ENCODE peak calls at places on chromosomes 11 and 22, in eight cellular contexts. O is breast epithelium, Y is K562, X is HL-60, K is prostate gland, S is H1, V is endothelial cell of umbilical vein, T is Panc1. L is an unnamed sample.

GRCh38 chr11:126452718-126453117 is 97.2 kb downstream of the ST3GAL4 start:
- DNase-seq in O (no peak), Y (no peak), X (no peak), K (peak; percentile 15), S (no peak), V (no peak), T (no peak), L (no peak)

GRCh38 chr11:75582935-75583709 is 21.1 kb downstream of the SERPINH1 start:
- DNase-seq in O (peak; percentile 39), Y (peak; percentile 75), X (no peak), K (no peak), S (peak; percentile 88), V (peak; percentile 84), T (no peak), L (peak; percentile 87)

GRCh38 chr11:74169736-74170458 is 905 bp downstream of the C2CD3 start:
- DNase-seq in O (no peak), Y (no peak), X (peak; percentile 5), K (no peak), S (no peak), V (peak; percentile 4), T (no peak), L (no peak)

GRCh38 chr11:17343907-17344306 is 7.7 kb upstream of the NCR3LG1 start:
- DNase-seq in O (no peak), Y (no peak), X (no peak), K (no peak), S (no peak), V (no peak), T (no peak), L (no peak)

GRCh38 chr11:14075118-14075601 is 112.6 kb downstream of the SPON1 start:
- DNase-seq in O (no peak), Y (no peak), X (no peak), K (no peak), S (no peak), V (no peak), T (no peak), L (no peak)

GRCh38 chr11:16780698-16781550 is 42.5 kb downstream of the C11orf58 start:
- DNase-seq in O (no peak), Y (no peak), X (no peak), K (no peak), S (no peak), V (no peak), T (no peak), L (no peak)

GRCh38 chr11:20933086-20933485 is 263.7 kb downstream of the NELL1 start:
- DNase-seq in O (no peak), Y (no peak), X (no peak), K (no peak), S (no peak), V (no peak), T (no peak), L (no peak)

GRCh38 chr11:129696309-129696989 is 119.2 kb upstream of the TMEM45B start:
- DNase-seq in O (no peak), Y (no peak), X (no peak), K (no peak), S (no peak), V (no peak), T (no peak), L (no peak)

GRCh38 chr22:43377486-43377995 is 34.3 kb upstream of the MPPED1 start:
- DNase-seq in O (no peak), Y (no peak), X (no peak), K (no peak), S (no peak), V (peak; percentile 16), T (no peak), L (no peak)

GRCh38 chr22:33883961-33884808 is 36.1 kb downstream of the LARGE1 start:
- DNase-seq in O (no peak), Y (no peak), X (no peak), K (no peak), S (no peak), V (no peak), T (no peak), L (no peak)

GRCh38 chr11:62539238-62539925 is 7.2 kb downstream of the AHNAK start:
- DNase-seq in O (no peak), Y (peak; percentile 36), X (peak; percentile 31), K (no peak), S (peak; percentile 45), V (peak; percentile 65), T (no peak), L (peak; percentile 93)

DNA sequence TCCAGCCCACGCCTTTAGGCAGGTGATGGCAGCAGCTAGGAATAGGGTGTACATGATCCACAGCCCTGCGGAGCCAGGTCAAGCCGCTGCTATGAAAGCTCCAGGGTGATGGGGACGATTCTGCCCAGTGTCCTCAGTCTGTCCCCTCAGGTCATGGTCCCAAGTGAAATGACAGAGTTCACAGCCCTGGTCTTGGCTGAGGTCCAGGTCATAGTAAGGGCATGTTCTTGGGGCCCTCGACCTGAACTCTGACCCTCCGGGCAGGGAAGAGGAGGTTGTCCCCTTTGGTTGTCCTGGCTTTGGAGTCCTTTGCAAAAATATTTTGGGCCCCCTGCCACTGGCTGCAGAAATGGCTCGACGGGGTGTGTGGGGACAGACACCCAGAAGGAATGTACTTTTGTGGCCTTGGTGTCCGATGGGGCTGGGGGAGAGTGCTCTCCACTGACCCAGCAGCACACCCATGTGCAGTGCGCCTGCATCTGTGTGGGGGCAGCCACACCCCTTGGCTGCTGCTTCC is 7.3 kb downstream of the C22orf31 start:
- DNase-seq in O (no peak), Y (no peak), X (no peak), K (no peak), S (no peak), V (no peak), T (no peak), L (peak; percentile 50)
- TF ChIP-seq POLR2AphosphoS5 in O (no peak), Y (no peak), X (no peak), K (no peak), S (no peak), V (no peak), T (no peak), L (no peak)

DNA sequence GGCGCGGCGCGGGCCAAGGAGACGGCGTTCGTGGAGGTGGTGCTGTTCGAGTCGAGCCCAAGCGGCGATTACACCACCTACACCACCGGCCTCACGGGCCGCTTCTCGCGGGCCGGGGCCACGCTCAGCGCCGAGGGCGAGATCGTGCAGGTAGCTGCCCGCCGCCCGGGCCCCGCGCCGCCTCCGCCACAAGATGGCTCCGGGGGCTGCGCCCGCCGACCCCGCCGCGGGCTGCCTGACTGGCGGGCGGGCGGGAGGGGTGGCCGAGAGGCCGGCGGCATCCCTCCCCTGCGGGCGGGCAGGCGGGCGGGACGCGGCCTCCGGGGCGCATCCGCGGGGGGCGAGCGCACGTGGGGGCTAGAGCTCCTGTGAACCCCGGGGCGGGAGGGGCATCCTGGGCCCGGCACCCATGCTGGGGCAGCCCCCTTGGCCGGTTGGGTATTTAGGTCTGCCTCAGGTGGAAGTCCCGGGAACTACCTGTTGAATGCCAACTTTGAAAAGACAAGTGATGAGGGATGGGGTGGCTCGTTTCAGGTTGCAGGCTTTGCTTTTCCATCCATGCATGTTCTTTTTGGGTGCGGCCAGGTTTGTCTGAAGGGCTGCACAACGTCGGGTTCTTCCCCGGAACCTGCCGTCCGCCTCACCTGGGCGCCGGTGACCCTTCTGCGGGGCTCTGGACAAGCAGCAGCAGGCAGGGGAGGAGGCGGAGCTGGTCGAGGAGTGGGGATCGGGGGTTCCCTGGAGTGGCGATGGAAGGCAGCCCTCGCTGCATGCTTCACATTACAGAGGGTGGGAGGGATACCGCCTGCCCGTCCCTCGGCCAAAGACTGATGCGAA is 763 bp downstream of the ZNRF3 start:
- DNase-seq in O (peak; percentile 44), Y (peak; percentile 47), X (peak; percentile 11), K (peak; percentile 27), S (peak; percentile 79), V (peak; percentile 27), T (no peak), L (peak; percentile 77)
- TF ChIP-seq CTCF in O (no peak), Y (no peak), X (no peak), K (no peak), S (peak; percentile 34), V (no peak), T (no peak), L (no peak)

DNA sequence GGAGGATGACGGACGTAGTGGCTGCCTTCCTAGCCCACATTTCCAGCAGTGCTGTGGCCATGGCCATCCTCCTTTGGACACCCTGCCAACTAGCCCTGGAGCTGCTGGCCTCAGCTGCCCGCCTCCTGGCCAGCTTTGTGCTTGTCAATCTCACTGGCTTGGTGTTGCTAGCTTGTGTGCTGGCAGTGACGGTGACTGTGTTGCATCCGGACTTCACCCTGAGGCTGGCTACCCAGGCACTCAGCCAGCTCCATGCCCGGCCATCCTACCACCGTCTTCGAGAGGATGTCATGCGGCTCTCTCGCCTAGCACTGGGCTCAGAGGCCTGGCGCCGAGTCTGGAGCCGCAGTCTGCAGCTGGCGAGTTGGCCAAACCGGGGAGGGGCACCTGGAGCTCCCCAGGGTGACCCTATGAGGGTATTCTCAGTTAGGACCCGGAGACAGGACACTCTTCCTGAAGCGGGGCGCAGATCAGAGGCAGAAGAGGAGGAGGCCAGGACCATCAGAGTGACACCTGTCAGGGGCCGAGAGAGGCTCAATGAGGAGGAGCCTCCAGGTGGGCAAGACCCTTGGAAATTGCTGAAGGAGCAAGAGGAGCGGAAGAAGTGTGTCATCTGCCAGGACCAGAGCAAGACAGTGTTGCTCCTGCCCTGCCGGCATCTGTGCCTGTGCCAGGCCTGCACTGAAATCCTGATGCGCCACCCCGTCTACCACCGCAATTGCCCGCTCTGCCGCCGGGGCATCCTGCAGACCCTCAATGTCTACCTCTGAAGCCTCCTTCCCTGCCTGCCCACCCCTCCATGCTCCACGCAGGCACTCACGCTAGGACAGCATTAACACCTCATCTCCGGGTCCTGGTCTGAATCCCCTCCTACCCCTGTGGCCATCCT is 1.6 kb downstream of the RNF26 start:
- DNase-seq in O (peak; percentile 37), Y (no peak), X (no peak), K (no peak), S (no peak), V (no peak), T (no peak), L (no peak)
- H3K4me3 ChIP-seq in O (no peak overlapping the region), Y (peak overlapping the region; percentile 61), X (no peak overlapping the region), K (no peak overlapping the region), S (peak overlapping the region; percentile 96), V (no peak overlapping the region), T (peak overlapping the region; percentile 84), L (no peak overlapping the region)

GRCh38 chr11:34651551-34651950 is 30.7 kb downstream of the EHF start:
- DNase-seq in O (no peak), Y (peak; percentile 42), X (no peak), K (no peak), S (no peak), V (peak; percentile 16), T (no peak), L (no peak)

GRCh38 chr11:34647532-34647931 is 26.6 kb downstream of the EHF start:
- DNase-seq in O (no peak), Y (no peak), X (no peak), K (no peak), S (no peak), V (no peak), T (no peak), L (no peak)

GRCh38 chr11:34650528-34650927 is 29.6 kb downstream of the EHF start:
- DNase-seq in O (peak; percentile 57), Y (no peak), X (peak; percentile 65), K (no peak), S (no peak), V (no peak), T (no peak), L (no peak)

GRCh38 chr11:34648036-34648435 is 27.1 kb downstream of the EHF start:
- DNase-seq in O (no peak), Y (no peak), X (no peak), K (no peak), S (no peak), V (no peak), T (no peak), L (no peak)

DNA sequence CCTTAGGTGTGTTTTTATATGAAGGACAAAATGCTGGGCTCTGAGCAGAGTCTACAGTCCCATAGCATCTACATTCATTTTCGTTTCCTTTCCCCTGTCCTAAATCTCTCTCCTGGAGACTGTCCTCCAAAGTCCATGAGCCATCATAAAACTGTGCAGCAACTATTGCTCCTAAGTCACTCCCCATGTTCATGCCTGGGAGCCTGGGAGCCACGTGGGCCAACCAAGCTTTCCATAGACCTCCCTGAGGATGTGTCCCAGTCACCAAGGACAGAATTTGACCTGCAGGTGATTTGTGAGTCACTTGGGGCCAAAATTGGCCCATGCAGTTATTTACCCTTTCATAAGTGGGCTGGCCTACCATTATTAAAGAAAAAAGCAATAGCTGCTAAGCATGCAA is 28.7 kb downstream of the EHF start:
- DNase-seq in O (no peak), Y (no peak), X (no peak), K (no peak), S (no peak), V (no peak), T (no peak), L (no peak)
- TF ChIP-seq POLR2AphosphoS5 in O (no peak), Y (no peak), X (no peak), K (no peak), S (no peak), V (no peak), T (no peak), L (no peak)